ENCODE peak calls at places on chromosomes 12 and 14, in six cellular contexts. L is astrocyte, D is GM23338, E is neural progenitor cell, I is fibroblast of lung, U is A673. B is an unnamed sample.

GRCh38 chr14:103847954-103848719 is 762 bp upstream of the PPP1R13B start:
- DNase-seq in L (no peak), D (peak; percentile 63), E (peak; percentile 55), I (no peak), U (no peak), B (no peak)

GRCh38 chr14:79404874-79405273 is 806.4 kb downstream of the DIO2 start:
- DNase-seq in L (no peak), D (no peak), E (no peak), I (no peak), U (no peak), B (no peak)

GRCh38 chr12:125512541-125513298 is 447.5 kb downstream of the AACS start:
- DNase-seq in L (no peak), D (no peak), E (no peak), I (no peak), U (no peak), B (no peak)

GRCh38 chr14:50363734-50364113 is 33.0 kb downstream of the CDKL1 start:
- DNase-seq in L (no peak), D (no peak), E (no peak), I (no peak), U (peak; percentile 36), B (peak; percentile 51)

GRCh38 chr14:100732766-100733100 is 6.0 kb downstream of the DLK1 start:
- DNase-seq in L (no peak), D (no peak), E (no peak), I (no peak), U (no peak), B (no peak)

GRCh38 chr12:65248656-65249633 is 29.5 kb upstream of the MSRB3 start:
- DNase-seq in L (peak; percentile 19), D (no peak), E (no peak), I (peak; percentile 44), U (no peak), B (peak; percentile 10)

GRCh38 chr12:12990700-12991468 is 9.2 kb downstream of the HEBP1 start:
- DNase-seq in L (peak; percentile 24), D (no peak), E (no peak), I (peak; percentile 33), U (no peak), B (no peak)

GRCh38 chr14:94174622-94175402 is 690 bp downstream of the PPP4R4 start:
- DNase-seq in L (no peak), D (peak; percentile 64), E (peak; percentile 72), I (no peak), U (no peak), B (no peak)

GRCh38 chr12:112283541-112283940 is 98.7 kb downstream of the HECTD4 start:
- DNase-seq in L (peak; percentile 6), D (no peak), E (no peak), I (peak; percentile 16), U (no peak), B (no peak)

GRCh38 chr14:78709795-78710569 is 539.8 kb downstream of the NRXN3 start:
- DNase-seq in L (no peak), D (no peak), E (no peak), I (no peak), U (no peak), B (no peak)

GRCh38 chr14:69045857-69046351 is 66.8 kb upstream of the ACTN1 start:
- DNase-seq in L (peak; percentile 53), D (peak; percentile 25), E (no peak), I (peak; percentile 70), U (no peak), B (peak; percentile 79)

GRCh38 chr12:102971227-102971626 is 13.8 kb downstream of the ASCL1 start:
- DNase-seq in L (no peak), D (no peak), E (no peak), I (no peak), U (no peak), B (no peak)

GRCh38 chr12:18391136-18391535 is 129.8 kb downstream of the PIK3C2G start:
- DNase-seq in L (no peak), D (no peak), E (no peak), I (no peak), U (peak; percentile 66), B (no peak)

GRCh38 chr12:51442324-51442723 is 17.7 kb downstream of the SLC4A8 start:
- DNase-seq in L (peak; percentile 72), D (no peak), E (no peak), I (peak; percentile 80), U (no peak), B (no peak)

GRCh38 chr12:50110127-50110761 is 1.8 kb upstream of the COX14 start:
- DNase-seq in L (no peak), D (no peak), E (no peak), I (no peak), U (peak; percentile 25), B (no peak)

GRCh38 chr14:90647469-90647868 is 168.8 kb downstream of the TTC7B start:
- DNase-seq in L (no peak), D (no peak), E (no peak), I (no peak), U (no peak), B (no peak)

GRCh38 chr12:54210400-54210790 is 21.6 kb upstream of the SMUG1 start:
- DNase-seq in L (no peak), D (no peak), E (no peak), I (no peak), U (no peak), B (no peak)

GRCh38 chr12:7995266-7995963 is 37.1 kb upstream of the FOXJ2 start:
- DNase-seq in L (peak; percentile 82), D (peak; percentile 91), E (peak; percentile 84), I (peak; percentile 88), U (peak; percentile 89), B (peak; percentile 75)

GRCh38 chr12:131615316-131616053 is 95.4 kb upstream of the SFSWAP start:
- DNase-seq in L (no peak), D (no peak), E (no peak), I (no peak), U (no peak), B (no peak)

GRCh38 chr14:57391609-57392195 is 1.3 kb downstream of the NAA30 start:
- DNase-seq in L (no peak), D (no peak), E (peak; percentile 13), I (no peak), U (peak; percentile 21), B (peak; percentile 47)

GRCh38 chr12:6333029-6333428 is 8.8 kb downstream of the TNFRSF1A start:
- DNase-seq in L (no peak), D (no peak), E (no peak), I (no peak), U (no peak), B (no peak)

GRCh38 chr12:104524433-104524832 is 67.7 kb downstream of the CHST11 start:
- DNase-seq in L (no peak), D (no peak), E (no peak), I (no peak), U (no peak), B (no peak)

GRCh38 chr12:106711316-106711715 is 63.2 kb upstream of the RIC8B start:
- DNase-seq in L (no peak), D (no peak), E (no peak), I (no peak), U (no peak), B (no peak)

GRCh38 chr14:31207287-31207745 is 277 bp downstream of the HECTD1 start:
- DNase-seq in L (peak; percentile 71), D (no peak), E (no peak), I (peak; percentile 80), U (no peak), B (no peak)

GRCh38 chr14:23704890-23705289 is 68.7 kb downstream of the DHRS2 start:
- DNase-seq in L (no peak), D (peak; percentile 57), E (peak; percentile 31), I (no peak), U (no peak), B (no peak)

GRCh38 chr12:12265571-12266388 is 1.1 kb downstream of the LRP6 start:
- DNase-seq in L (peak; percentile 59), D (no peak), E (no peak), I (peak; percentile 68), U (peak; percentile 62), B (peak; percentile 58)

GRCh38 chr12:27555928-27556778 is 32.1 kb downstream of the PPFIBP1 start:
- DNase-seq in L (peak; percentile 80), D (no peak), E (no peak), I (peak; percentile 82), U (no peak), B (peak; percentile 91)

DNA sequence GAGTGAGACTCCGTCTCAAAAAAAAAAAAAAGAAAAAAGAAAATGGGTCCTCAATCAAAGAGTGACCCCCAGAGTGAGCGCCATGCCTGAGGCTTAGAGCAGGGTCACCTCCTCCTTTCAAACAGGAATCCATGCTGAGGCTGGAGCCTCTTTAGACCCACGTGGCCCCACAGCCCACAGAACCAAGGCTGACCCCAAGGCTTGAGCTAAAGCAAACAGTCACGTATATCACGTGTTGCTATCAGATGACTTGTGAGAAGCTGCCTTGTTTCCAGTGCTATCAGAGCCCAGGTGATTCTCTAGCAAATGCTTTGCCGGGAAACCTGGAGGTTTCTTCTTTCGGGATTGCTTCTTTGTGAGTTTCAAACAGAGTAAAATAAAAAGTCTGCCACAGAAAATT is 31.7 kb upstream of the DYNC1H1 start:
- DNase-seq in L (no peak), D (no peak), E (no peak), I (no peak), U (no peak), B (no peak)
- TF ChIP-seq EZH2 in L (no peak), D (no peak), E (no peak), I (no peak), U (no peak), B (no peak)

DNA sequence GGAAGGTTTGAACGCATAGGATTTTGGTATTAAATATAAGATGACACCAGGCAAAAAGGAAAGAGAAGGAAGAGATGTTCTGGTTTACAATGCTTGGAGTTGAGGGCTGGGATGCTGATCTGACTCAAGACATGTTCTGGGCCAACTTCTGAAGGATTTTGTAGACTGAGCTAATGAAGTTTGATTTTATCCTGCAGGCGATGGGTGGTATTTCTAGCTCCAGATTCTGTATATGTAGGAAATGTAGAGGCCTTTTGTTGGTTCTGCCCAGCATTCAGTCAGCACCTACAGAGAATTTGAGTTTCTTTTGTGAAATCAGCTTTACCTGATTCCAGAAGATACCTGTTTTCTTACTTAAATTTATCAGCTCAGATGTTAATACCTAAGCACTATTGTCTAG is 48.2 kb downstream of the VEZT start:
- DNase-seq in L (no peak), D (peak; percentile 27), E (no peak), I (no peak), U (no peak), B (no peak)
- H3K36me3 ChIP-seq in L (peaks cover 13% of the 10 kb centered on the region), D (peaks cover 19% of the 10 kb centered on the region), E (peaks cover 44% of the 10 kb centered on the region), I (no peaks in the 10 kb centered on the region), U (peaks cover 63% of the 10 kb centered on the region), B (peaks cover 23% of the 10 kb centered on the region)

GRCh38 chr14:72894623-72895378 is 900 bp upstream of the DPF3 start:
- DNase-seq in L (no peak), D (peak; percentile 68), E (peak; percentile 59), I (peak; percentile 27), U (peak; percentile 47), B (peak; percentile 59)
- TF ChIP-seq EZH2 in L (no peak), D (peak; percentile 40), E (no peak), I (no peak), U (no peak), B (no peak)

DNA sequence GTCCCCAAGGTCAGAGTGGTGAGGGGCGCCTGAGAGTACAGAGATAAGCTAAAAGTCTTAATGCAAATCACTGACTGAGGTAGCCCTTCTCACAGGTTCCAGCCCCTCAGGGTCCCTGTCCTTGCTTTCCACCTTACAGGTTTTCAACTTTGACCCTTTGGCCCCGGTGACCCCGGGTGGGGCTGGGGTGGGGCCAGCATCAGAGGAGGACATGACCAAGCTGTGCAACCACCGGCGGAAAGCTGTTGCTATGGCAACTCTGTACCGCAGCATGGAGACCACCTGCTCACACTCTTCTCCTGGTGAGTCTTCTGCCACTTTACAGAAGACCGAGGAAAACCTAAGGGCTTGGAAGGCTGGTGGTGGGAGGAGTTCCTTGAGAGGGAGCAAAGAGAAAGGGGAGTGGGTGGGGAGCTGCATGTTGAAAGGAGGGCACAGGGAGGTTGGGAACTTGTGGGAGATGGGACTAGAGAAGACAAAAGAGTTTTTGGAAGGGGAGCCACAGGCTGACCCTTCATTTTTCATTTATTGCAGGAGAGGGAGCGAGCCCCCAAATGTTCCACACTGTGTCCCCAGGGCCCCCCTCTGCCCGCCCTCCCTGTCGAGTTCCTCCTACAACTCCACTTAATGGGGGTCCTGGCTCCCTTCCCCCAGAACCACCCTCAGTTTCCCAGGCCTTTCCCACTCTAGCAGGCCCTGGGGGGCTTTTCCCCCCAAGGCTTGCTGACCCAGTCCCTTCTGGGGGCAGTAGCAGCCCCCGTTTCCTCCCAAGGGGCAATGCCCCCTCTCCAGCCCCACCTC is 2.4 kb downstream of the MBD6 start:
- DNase-seq in L (no peak), D (no peak), E (no peak), I (no peak), U (no peak), B (no peak)
- H3K36me3 ChIP-seq in L (peaks cover 23% of the 10 kb centered on the region), D (no peaks in the 10 kb centered on the region), E (no peaks in the 10 kb centered on the region), I (peaks cover 16% of the 10 kb centered on the region), U (peaks cover 57% of the 10 kb centered on the region), B (peaks cover 9% of the 10 kb centered on the region)

B was measured in endothelial cell of umbilical vein.